ENCODE peak calls at places on chromosomes 4 and X, in nine cellular contexts. One of them, this sample, is unnamed.

GRCh38 chr4:3822230-3822947 is 56.2 kb downstream of the ADRA2C start:
- DNase-seq in heart right ventricle: no peak
- DNase-seq in psoas muscle: peak; percentile 46
- DNase-seq in A549: peak; percentile 27
- DNase-seq in SK-N-SH: no peak
- DNase-seq in CD8-positive, alpha-beta memory T cell: no peak
- DNase-seq in tibial artery: no peak
- DNase-seq in pancreas: no peak
- DNase-seq in H9: no peak
- DNase-seq in this sample: no peak

GRCh38 chrX:142593470-142593869 is 388.4 kb upstream of the MAGEC2 start:
- DNase-seq in A549: no peak
- DNase-seq in tibial artery: no peak
- DNase-seq in CD8-positive, alpha-beta memory T cell: no peak
- DNase-seq in H9: no peak
- DNase-seq in pancreas: no peak
- DNase-seq in heart right ventricle: no peak
- DNase-seq in psoas muscle: no peak
- DNase-seq in SK-N-SH: no peak
- DNase-seq in this sample: no peak

GRCh38 chrX:15143050-15143824 is 126.6 kb downstream of the ASB9 start:
- DNase-seq in H9: peak; percentile 37
- DNase-seq in SK-N-SH: peak; percentile 45
- DNase-seq in pancreas: peak; percentile 50
- DNase-seq in psoas muscle: no peak
- DNase-seq in tibial artery: no peak
- DNase-seq in CD8-positive, alpha-beta memory T cell: peak; percentile 52
- DNase-seq in heart right ventricle: peak; percentile 15
- DNase-seq in A549: peak; percentile 50
- DNase-seq in this sample: peak; percentile 37

GRCh38 chr4:165440415-165440882 is 61.6 kb downstream of the CPE start:
- DNase-seq in H9: no peak
- DNase-seq in A549: peak; percentile 4
- DNase-seq in psoas muscle: no peak
- DNase-seq in tibial artery: no peak
- DNase-seq in CD8-positive, alpha-beta memory T cell: no peak
- DNase-seq in heart right ventricle: no peak
- DNase-seq in SK-N-SH: peak; percentile 36
- DNase-seq in pancreas: no peak
- DNase-seq in this sample: peak; percentile 52

GRCh38 chr4:154626793-154627484 is 14.5 kb upstream of the FGG start:
- DNase-seq in heart right ventricle: no peak
- DNase-seq in H9: peak; percentile 88
- DNase-seq in tibial artery: no peak
- DNase-seq in pancreas: peak; percentile 67
- DNase-seq in SK-N-SH: peak; percentile 79
- DNase-seq in A549: peak; percentile 58
- DNase-seq in CD8-positive, alpha-beta memory T cell: peak; percentile 48
- DNase-seq in psoas muscle: peak; percentile 56
- DNase-seq in this sample: no peak

GRCh38 chr4:37243722-37244582 is 591 bp upstream of the NWD2 start:
- DNase-seq in psoas muscle: no peak
- DNase-seq in tibial artery: no peak
- DNase-seq in H9: peak; percentile 80
- DNase-seq in CD8-positive, alpha-beta memory T cell: no peak
- DNase-seq in heart right ventricle: no peak
- DNase-seq in pancreas: no peak
- DNase-seq in A549: peak; percentile 4
- DNase-seq in SK-N-SH: peak; percentile 25
- DNase-seq in this sample: no peak

GRCh38 chr4:132101526-132101925 is 1047.6 kb upstream of the PCDH10 start:
- DNase-seq in pancreas: no peak
- DNase-seq in H9: no peak
- DNase-seq in heart right ventricle: no peak
- DNase-seq in CD8-positive, alpha-beta memory T cell: no peak
- DNase-seq in psoas muscle: no peak
- DNase-seq in tibial artery: no peak
- DNase-seq in SK-N-SH: no peak
- DNase-seq in A549: no peak
- DNase-seq in this sample: no peak

GRCh38 chrX:118595501-118596042 is 100.0 kb downstream of the DOCK11 start:
- DNase-seq in SK-N-SH: no peak
- DNase-seq in tibial artery: no peak
- DNase-seq in A549: no peak
- DNase-seq in heart right ventricle: no peak
- DNase-seq in H9: no peak
- DNase-seq in pancreas: no peak
- DNase-seq in CD8-positive, alpha-beta memory T cell: no peak
- DNase-seq in psoas muscle: no peak
- DNase-seq in this sample: no peak

DNA sequence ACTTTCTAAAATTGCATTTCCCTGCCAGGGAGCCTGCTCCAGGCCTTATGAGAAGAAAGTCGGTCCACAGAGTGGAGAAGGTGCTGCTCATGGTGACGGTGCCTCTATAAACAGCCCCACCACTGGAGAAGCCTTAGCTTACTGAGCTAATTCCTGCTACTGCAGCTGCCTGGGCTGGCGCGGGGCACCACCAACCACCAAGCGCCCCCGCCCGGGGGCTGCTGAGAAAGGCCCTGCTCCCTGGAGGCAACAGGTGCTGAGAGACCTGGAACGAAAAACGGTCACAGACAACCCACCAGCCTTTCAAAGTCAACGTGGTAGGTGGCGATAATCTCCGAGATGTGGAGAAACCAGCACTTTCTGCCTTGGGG is 2.9 kb downstream of the HCFC1 start:
- DNase-seq in SK-N-SH: no peak
- DNase-seq in psoas muscle: peak; percentile 75
- DNase-seq in CD8-positive, alpha-beta memory T cell: peak; percentile 60
- DNase-seq in heart right ventricle: no peak
- DNase-seq in A549: no peak
- DNase-seq in H9: no peak
- DNase-seq in pancreas: no peak
- DNase-seq in tibial artery: no peak
- DNase-seq in this sample: no peak
- H3K4me1 ChIP-seq in SK-N-SH: peaks cover 16% of the 10 kb centered on the region
- H3K4me1 ChIP-seq in psoas muscle: peaks cover 51% of the 10 kb centered on the region
- H3K4me1 ChIP-seq in CD8-positive, alpha-beta memory T cell: peaks cover 43% of the 10 kb centered on the region
- H3K4me1 ChIP-seq in heart right ventricle: peaks cover 59% of the 10 kb centered on the region
- H3K4me1 ChIP-seq in A549: peaks cover 22% of the 10 kb centered on the region
- H3K4me1 ChIP-seq in H9: peaks cover 4% of the 10 kb centered on the region
- H3K4me1 ChIP-seq in pancreas: peaks cover 6% of the 10 kb centered on the region
- H3K4me1 ChIP-seq in tibial artery: no peaks in the 10 kb centered on the region
- H3K4me1 ChIP-seq in this sample: peaks cover 20% of the 10 kb centered on the region

GRCh38 chr4:143417679-143418403 is 81.2 kb downstream of the GAB1 start:
- DNase-seq in psoas muscle: no peak
- DNase-seq in pancreas: no peak
- DNase-seq in tibial artery: no peak
- DNase-seq in CD8-positive, alpha-beta memory T cell: no peak
- DNase-seq in SK-N-SH: no peak
- DNase-seq in heart right ventricle: no peak
- DNase-seq in H9: no peak
- DNase-seq in A549: no peak
- DNase-seq in this sample: no peak
- H3K27ac ChIP-seq in psoas muscle: no peak overlapping the region
- H3K27ac ChIP-seq in pancreas: no peak overlapping the region
- H3K27ac ChIP-seq in tibial artery: no peak overlapping the region
- H3K27ac ChIP-seq in CD8-positive, alpha-beta memory T cell: no peak overlapping the region
- H3K27ac ChIP-seq in SK-N-SH: no peak overlapping the region
- H3K27ac ChIP-seq in heart right ventricle: no peak overlapping the region
- H3K27ac ChIP-seq in H9: no peak overlapping the region
- H3K27ac ChIP-seq in A549: no peak overlapping the region
- H3K27ac ChIP-seq in this sample: no peak overlapping the region

GRCh38 chrX:153922286-153922573 is 3.8 kb downstream of the ARHGAP4 start:
- DNase-seq in A549: no peak
- DNase-seq in psoas muscle: no peak
- DNase-seq in SK-N-SH: no peak
- DNase-seq in H9: no peak
- DNase-seq in heart right ventricle: no peak
- DNase-seq in tibial artery: no peak
- DNase-seq in CD8-positive, alpha-beta memory T cell: no peak
- DNase-seq in pancreas: peak; percentile 12
- DNase-seq in this sample: no peak
- H3K4me1 ChIP-seq in A549: peaks cover 6% of the 10 kb centered on the region
- H3K4me1 ChIP-seq in psoas muscle: peaks cover 25% of the 10 kb centered on the region
- H3K4me1 ChIP-seq in SK-N-SH: no peaks in the 10 kb centered on the region
- H3K4me1 ChIP-seq in H9: no peaks in the 10 kb centered on the region
- H3K4me1 ChIP-seq in heart right ventricle: peaks cover 54% of the 10 kb centered on the region
- H3K4me1 ChIP-seq in tibial artery: no peaks in the 10 kb centered on the region
- H3K4me1 ChIP-seq in CD8-positive, alpha-beta memory T cell: peaks cover 14% of the 10 kb centered on the region
- H3K4me1 ChIP-seq in pancreas: peaks cover 3% of the 10 kb centered on the region
- H3K4me1 ChIP-seq in this sample: peaks cover 5% of the 10 kb centered on the region

DNA sequence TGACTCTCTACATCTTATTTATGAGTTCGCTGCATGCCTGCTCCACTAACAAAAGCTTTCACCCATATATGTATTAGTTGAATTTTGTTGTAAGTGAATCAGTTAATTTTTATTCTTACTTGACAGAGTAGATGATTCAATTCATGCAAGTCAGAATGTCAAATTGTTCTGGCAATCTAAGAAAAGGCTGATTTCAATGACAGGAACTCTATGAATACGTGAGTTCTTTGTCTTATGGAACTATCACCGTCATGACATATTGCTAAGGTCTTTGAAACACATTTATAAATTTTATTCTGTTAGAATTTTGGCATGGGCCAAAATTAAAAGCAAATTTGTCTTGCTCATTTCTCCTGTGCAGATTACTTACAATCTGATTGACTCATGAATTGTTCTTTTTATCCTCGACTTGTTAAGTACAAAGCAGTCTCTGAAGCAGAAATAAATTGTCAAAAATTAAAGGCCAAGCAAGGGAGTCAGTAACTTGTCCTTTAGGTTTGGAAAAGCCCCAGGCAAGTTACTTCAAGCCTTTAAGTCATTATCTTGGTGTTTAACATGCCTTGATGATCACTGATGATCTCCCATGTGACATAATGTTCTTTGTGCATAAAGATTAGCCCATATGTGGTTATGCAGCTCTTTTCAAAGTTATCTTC is 89.0 kb upstream of the GC start:
- DNase-seq in H9: no peak
- DNase-seq in CD8-positive, alpha-beta memory T cell: no peak
- DNase-seq in pancreas: no peak
- DNase-seq in SK-N-SH: no peak
- DNase-seq in tibial artery: no peak
- DNase-seq in A549: no peak
- DNase-seq in psoas muscle: no peak
- DNase-seq in heart right ventricle: no peak
- DNase-seq in this sample: no peak
- H3K27ac ChIP-seq in H9: no peak overlapping the region
- H3K27ac ChIP-seq in CD8-positive, alpha-beta memory T cell: no peak overlapping the region
- H3K27ac ChIP-seq in pancreas: no peak overlapping the region
- H3K27ac ChIP-seq in SK-N-SH: no peak overlapping the region
- H3K27ac ChIP-seq in tibial artery: no peak overlapping the region
- H3K27ac ChIP-seq in A549: no peak overlapping the region
- H3K27ac ChIP-seq in psoas muscle: no peak overlapping the region
- H3K27ac ChIP-seq in heart right ventricle: no peak overlapping the region
- H3K27ac ChIP-seq in this sample: no peak overlapping the region

GRCh38 chr4:184287697-184288255 is 70.1 kb upstream of the ENPP6 start:
- DNase-seq in heart right ventricle: no peak
- DNase-seq in H9: peak; percentile 44
- DNase-seq in SK-N-SH: no peak
- DNase-seq in pancreas: no peak
- DNase-seq in A549: no peak
- DNase-seq in psoas muscle: no peak
- DNase-seq in CD8-positive, alpha-beta memory T cell: no peak
- DNase-seq in tibial artery: no peak
- DNase-seq in this sample: no peak

GRCh38 chr4:184284742-184285141 is 67.1 kb upstream of the ENPP6 start:
- DNase-seq in heart right ventricle: no peak
- DNase-seq in pancreas: no peak
- DNase-seq in A549: no peak
- DNase-seq in H9: no peak
- DNase-seq in psoas muscle: no peak
- DNase-seq in SK-N-SH: no peak
- DNase-seq in tibial artery: no peak
- DNase-seq in CD8-positive, alpha-beta memory T cell: no peak
- DNase-seq in this sample: no peak

GRCh38 chr4:184288451-184289178 is 70.9 kb upstream of the ENPP6 start:
- DNase-seq in H9: no peak
- DNase-seq in psoas muscle: no peak
- DNase-seq in A549: no peak
- DNase-seq in tibial artery: no peak
- DNase-seq in heart right ventricle: no peak
- DNase-seq in SK-N-SH: no peak
- DNase-seq in CD8-positive, alpha-beta memory T cell: no peak
- DNase-seq in pancreas: no peak
- DNase-seq in this sample: no peak

GRCh38 chr4:184284336-184284690 is 66.6 kb upstream of the ENPP6 start:
- DNase-seq in CD8-positive, alpha-beta memory T cell: no peak
- DNase-seq in A549: no peak
- DNase-seq in pancreas: no peak
- DNase-seq in H9: no peak
- DNase-seq in tibial artery: no peak
- DNase-seq in heart right ventricle: no peak
- DNase-seq in SK-N-SH: no peak
- DNase-seq in psoas muscle: no peak
- DNase-seq in this sample: no peak

GRCh38 chr4:184286346-184286745 is 68.7 kb upstream of the ENPP6 start:
- DNase-seq in CD8-positive, alpha-beta memory T cell: no peak
- DNase-seq in H9: no peak
- DNase-seq in tibial artery: no peak
- DNase-seq in psoas muscle: no peak
- DNase-seq in A549: no peak
- DNase-seq in pancreas: no peak
- DNase-seq in SK-N-SH: no peak
- DNase-seq in heart right ventricle: no peak
- DNase-seq in this sample: no peak
- H3K4me1 ChIP-seq in CD8-positive, alpha-beta memory T cell: peaks cover 43% of the 10 kb centered on the region
- H3K4me1 ChIP-seq in H9: no peaks in the 10 kb centered on the region
- H3K4me1 ChIP-seq in tibial artery: no peaks in the 10 kb centered on the region
- H3K4me1 ChIP-seq in psoas muscle: peaks cover 11% of the 10 kb centered on the region
- H3K4me1 ChIP-seq in A549: no peaks in the 10 kb centered on the region
- H3K4me1 ChIP-seq in pancreas: peaks cover 6% of the 10 kb centered on the region
- H3K4me1 ChIP-seq in SK-N-SH: no peaks in the 10 kb centered on the region
- H3K4me1 ChIP-seq in heart right ventricle: peaks cover 27% of the 10 kb centered on the region
- H3K4me1 ChIP-seq in this sample: no peaks in the 10 kb centered on the region

DNA sequence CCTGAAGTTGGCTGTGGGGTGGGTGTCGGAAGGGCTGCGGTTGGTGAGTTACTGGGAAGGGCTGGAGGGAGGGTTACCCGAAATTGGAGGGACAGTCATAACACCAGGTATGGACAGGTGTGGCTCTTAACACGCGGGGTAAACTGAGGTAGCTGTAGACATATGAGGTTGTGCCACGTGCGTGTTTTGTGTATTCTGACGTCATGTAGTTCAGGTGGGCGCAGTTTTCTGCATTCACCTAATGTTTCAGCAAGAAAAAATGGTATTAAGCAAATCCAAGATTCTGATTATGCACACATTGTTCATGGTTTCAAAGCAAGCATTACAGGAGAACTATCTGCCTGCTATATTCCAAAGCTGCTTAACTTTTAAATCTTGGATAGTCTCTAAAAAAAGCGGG is 83.5 kb upstream of the GPM6B start:
- DNase-seq in CD8-positive, alpha-beta memory T cell: no peak
- DNase-seq in psoas muscle: no peak
- DNase-seq in heart right ventricle: no peak
- DNase-seq in SK-N-SH: no peak
- DNase-seq in pancreas: no peak
- DNase-seq in tibial artery: no peak
- DNase-seq in A549: no peak
- DNase-seq in H9: no peak
- DNase-seq in this sample: no peak
- H3K27ac ChIP-seq in CD8-positive, alpha-beta memory T cell: no peak overlapping the region
- H3K27ac ChIP-seq in psoas muscle: no peak overlapping the region
- H3K27ac ChIP-seq in heart right ventricle: no peak overlapping the region
- H3K27ac ChIP-seq in SK-N-SH: no peak overlapping the region
- H3K27ac ChIP-seq in pancreas: no peak overlapping the region
- H3K27ac ChIP-seq in tibial artery: no peak overlapping the region
- H3K27ac ChIP-seq in A549: no peak overlapping the region
- H3K27ac ChIP-seq in H9: no peak overlapping the region
- H3K27ac ChIP-seq in this sample: no peak overlapping the region